ENCODE peak calls at places on chromosome X, in ten cellular contexts. A is CD8-positive, alpha-beta T cell; S is psoas muscle; B is A673; M is WERI-Rb-1; X is effector memory CD4-positive, alpha-beta T cell; V is colonic mucosa; G is mammary epithelial cell; E is cardiac muscle cell; C is CD8-positive, alpha-beta memory T cell. F is an unnamed sample. For H3K36me3, the result is how much of the 10 kb centered on the place peaks cover.

GRCh38 chrX:15143825-15144121 is 126.1 kb downstream of the ASB9 start:
- DNase-seq in B (no peak), M (no peak), X (no peak), C (no peak), S (no peak), G (no peak), E (no peak), V (no peak), A (no peak), F (no peak)

GRCh38 chrX:3134316-3134715 is 93.0 kb downstream of the ARSF start:
- DNase-seq in B (no peak), A (no peak), E (no peak), M (no peak), X (no peak), V (no peak), C (no peak), G (no peak), S (no peak), F (no peak)

GRCh38 chrX:107736781-107737531 is 38.6 kb downstream of the TSC22D3 start:
- DNase-seq in B (peak), C (no peak), E (no peak), S (no peak), V (no peak), X (no peak), A (no peak), M (no peak), G (no peak), F (no peak)

GRCh38 chrX:344371-344901 is 25.8 kb upstream of the GTPBP6 start:
- DNase-seq in B (no peak), A (no peak), X (no peak), G (no peak), C (no peak), E (no peak), S (no peak), M (peak), V (no peak), F (no peak)

GRCh38 chrX:110089656-110090404 is 86.9 kb downstream of the TMEM164 start:
- DNase-seq in V (no peak), B (no peak), C (no peak), A (no peak), E (peak), G (no peak), S (no peak), M (no peak), X (no peak), F (peak)

GRCh38 chrX:68978211-68978780 is 149.5 kb downstream of the EFNB1 start:
- DNase-seq in A (no peak), B (no peak), E (peak), G (no peak), M (no peak), S (no peak), C (no peak), X (no peak), V (no peak), F (no peak)

GRCh38 chrX:139025822-139026221 is 314.3 kb upstream of the FGF13 start:
- DNase-seq in C (no peak), E (no peak), G (peak), M (no peak), S (no peak), B (no peak), A (no peak), X (no peak), V (no peak), F (no peak)

GRCh38 chrX:42028113-42028512 is 104.8 kb upstream of the CASK start:
- DNase-seq in X (no peak), A (no peak), B (no peak), V (no peak), C (no peak), E (no peak), G (no peak), M (no peak), S (no peak), F (no peak)

GRCh38 chrX:112078606-112079005 is 4.0 kb downstream of the TRPC5 start:
- DNase-seq in A (no peak), G (no peak), V (no peak), C (no peak), B (no peak), X (no peak), M (no peak), S (no peak), E (no peak), F (no peak)

GRCh38 chrX:28347526-28347925 is 239.7 kb upstream of the IL1RAPL1 start:
- DNase-seq in X (no peak), E (no peak), G (no peak), A (no peak), V (no peak), B (no peak), M (no peak), S (no peak), C (no peak), F (no peak)

GRCh38 chrX:131728295-131729145 is 184.6 kb downstream of the OR13H1 start:
- DNase-seq in E (no peak), X (no peak), S (peak), M (peak), A (no peak), C (no peak), G (peak), B (peak), V (peak), F (no peak)

GRCh38 chrX:151759041-151759440 is 24.5 kb downstream of the CNGA2 start:
- DNase-seq in G (no peak), V (no peak), S (no peak), B (no peak), E (no peak), A (no peak), M (no peak), X (no peak), C (no peak), F (no peak)

GRCh38 chrX:78123190-78123589 is 16.3 kb downstream of the TAF9B start:
- DNase-seq in A (no peak), C (no peak), B (no peak), V (no peak), G (peak), S (no peak), E (no peak), X (no peak), M (no peak), F (no peak)

GRCh38 chrX:78118628-78119027 is 14.6 kb downstream of the PGK1 start:
- DNase-seq in E (no peak), G (no peak), A (no peak), V (no peak), M (no peak), S (no peak), C (no peak), B (no peak), X (no peak), F (no peak)

GRCh38 chrX:78116365-78116764 is 12.3 kb downstream of the PGK1 start:
- DNase-seq in A (no peak), B (no peak), S (no peak), G (no peak), X (no peak), V (no peak), E (no peak), M (no peak), C (no peak), F (no peak)

GRCh38 chrX:78124304-78124703 is 15.1 kb downstream of the TAF9B start:
- DNase-seq in C (no peak), S (no peak), G (no peak), A (no peak), X (no peak), V (no peak), E (peak), M (no peak), B (peak), F (no peak)

DNA sequence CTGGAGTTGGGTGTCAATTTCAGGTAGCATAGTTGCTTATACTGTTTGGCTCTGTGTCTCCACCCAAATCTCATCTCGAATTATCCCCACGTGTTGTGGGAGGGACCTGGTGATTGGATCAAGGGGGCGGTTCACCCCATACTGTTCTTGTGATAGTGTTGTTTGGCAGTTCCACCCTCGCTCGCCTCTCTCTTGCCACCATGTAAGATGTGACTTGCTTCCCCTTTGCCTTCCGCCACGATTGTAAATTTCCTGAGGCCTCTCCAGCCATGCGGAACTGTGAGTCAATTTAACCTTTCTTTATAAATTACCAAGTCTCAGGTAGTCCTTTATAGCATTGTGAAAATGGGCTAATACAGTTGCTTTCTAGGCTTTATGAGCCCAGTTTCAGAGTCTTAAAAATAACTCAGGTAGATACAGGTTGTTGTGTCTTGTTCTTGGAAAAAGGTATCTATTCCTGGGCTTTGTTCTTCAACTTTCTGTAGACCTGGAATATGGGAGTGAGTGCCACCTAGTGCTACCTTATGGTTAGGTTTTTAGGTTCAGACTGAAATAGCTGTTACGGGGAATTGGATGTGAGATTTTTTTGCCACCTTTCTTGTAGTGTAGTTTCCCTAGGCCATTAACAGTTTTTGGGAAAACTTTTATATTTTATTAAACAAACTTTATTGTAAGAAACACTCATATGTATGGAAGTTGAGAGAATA is 15.6 kb downstream of the PGK1 start:
- DNase-seq in A (no peak), E (no peak), M (no peak), X (no peak), S (no peak), B (no peak), C (no peak), V (no peak), G (no peak), F (no peak)
- H3K36me3 ChIP-seq in A (under half), E (half or more), M (under half), X (under half), S (under half), B (half or more), C (half or more), V (under half), G (half or more), F (under half)

GRCh38 chrX:52577464-52578173 is 60.8 kb upstream of the XAGE1B start:
- DNase-seq in M (no peak), G (no peak), A (no peak), X (no peak), B (no peak), V (peak), C (no peak), E (no peak), S (no peak), F (no peak)
- H3K27ac ChIP-seq in M (no peak), G (no peak), A (no peak), X (no peak), B (no peak), V (peak), C (no peak), E (no peak), S (no peak), F (no peak)

GRCh38 chrX:54995621-54996020 is 1.6 kb upstream of the PFKFB1 start:
- DNase-seq in S (no peak), B (no peak), M (no peak), E (no peak), G (no peak), X (no peak), V (no peak), C (no peak), A (no peak), F (no peak)
- H3K36me3 ChIP-seq in S (under half), B (under half), M (under half), E (under half), G (under half), X (under half), V (under half), C (under half), A (under half), F (under half)

GRCh38 chrX:37608156-37608555 is 36.7 kb downstream of the LANCL3 start:
- DNase-seq in X (no peak), C (no peak), V (no peak), G (no peak), B (no peak), S (no peak), M (no peak), A (no peak), E (no peak), F (no peak)

GRCh38 chrX:37609727-37610126 is 38.3 kb downstream of the LANCL3 start:
- DNase-seq in M (no peak), E (no peak), X (no peak), V (no peak), B (no peak), A (no peak), G (no peak), S (no peak), C (no peak), F (no peak)

GRCh38 chrX:37613898-37614297 is 42.4 kb downstream of the LANCL3 start:
- DNase-seq in G (no peak), M (no peak), C (no peak), A (no peak), S (no peak), B (no peak), X (no peak), V (no peak), E (no peak), F (no peak)
- H3K27ac ChIP-seq in G (no peak), M (no peak), C (no peak), A (no peak), S (no peak), B (no peak), X (no peak), V (no peak), E (no peak), F (no peak)

DNA sequence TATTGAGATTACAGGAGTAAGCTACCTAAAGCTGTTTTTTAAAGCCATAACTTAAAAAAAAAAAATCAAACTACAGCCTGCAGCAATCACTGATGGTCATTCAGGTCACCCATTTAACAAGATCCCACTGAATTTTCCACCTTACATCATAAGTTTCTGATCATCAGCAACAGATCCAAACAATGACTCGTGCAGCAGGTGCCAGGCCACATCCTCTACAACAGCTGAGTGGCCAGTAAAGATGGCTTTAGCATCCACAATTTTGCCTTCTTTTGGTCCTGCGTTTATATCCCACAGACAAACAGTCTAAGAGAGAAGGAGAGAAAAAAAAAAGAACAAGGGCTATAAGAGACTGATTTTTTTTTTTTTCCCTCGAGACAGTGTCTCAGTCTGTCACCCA is 16.6 kb downstream of the RBBP7 start:
- DNase-seq in E (no peak), G (no peak), X (no peak), C (no peak), A (no peak), B (no peak), V (no peak), M (no peak), S (no peak), F (peak)
- H3K36me3 ChIP-seq in E (half or more), G (under half), X (under half), C (under half), A (under half), B (half or more), V (under half), M (half or more), S (under half), F (half or more)

GRCh38 chrX:103212749-103213457 is 2.0 kb upstream of the BEX4 start:
- DNase-seq in B (no peak), S (no peak), G (no peak), M (no peak), C (no peak), E (no peak), A (no peak), V (peak), X (no peak), F (no peak)

GRCh38 chrX:103215037-103215767 is at the start of gene BEX4:
- DNase-seq in X (peak), A (peak), B (peak), E (peak), S (peak), C (peak), V (peak), M (peak), G (peak), F (peak)

GRCh38 chrX:103220511-103221406 is 5.9 kb downstream of the BEX4 start:
- DNase-seq in G (no peak), B (no peak), V (no peak), X (no peak), M (no peak), E (no peak), C (no peak), S (no peak), A (no peak), F (no peak)

GRCh38 chrX:103211012-103211715 is 3.7 kb upstream of the BEX4 start:
- DNase-seq in E (peak), S (no peak), A (peak), M (peak), C (peak), B (peak), V (peak), G (peak), X (peak), F (peak)

GRCh38 chrX:103215768-103216085 is 819 bp downstream of the BEX4 start:
- DNase-seq in A (no peak), S (no peak), X (no peak), M (no peak), G (no peak), V (no peak), E (peak), B (peak), C (no peak), F (peak)
- H3K27ac ChIP-seq in A (peak), S (peak), X (no peak), M (no peak), G (no peak), V (no peak), E (peak), B (peak), C (peak), F (peak)

GRCh38 chrX:153963546-153963945 is 8.1 kb downstream of the HCFC1 start:
- DNase-seq in X (no peak), E (no peak), B (no peak), G (no peak), C (no peak), M (no peak), A (no peak), S (no peak), V (no peak), F (no peak)

GRCh38 chrX:153961292-153961691 is 10.3 kb downstream of the HCFC1 start:
- DNase-seq in V (no peak), C (no peak), X (no peak), M (no peak), S (no peak), A (no peak), E (no peak), G (no peak), B (no peak), F (no peak)

GRCh38 chrX:153966283-153966688 is 5.3 kb downstream of the HCFC1 start:
- DNase-seq in V (no peak), A (no peak), M (no peak), X (no peak), E (no peak), B (no peak), S (peak), C (no peak), G (no peak), F (no peak)

GRCh38 chrX:153966841-153967535 is 4.6 kb downstream of the HCFC1 start:
- DNase-seq in G (no peak), M (no peak), X (no peak), E (no peak), V (no peak), C (peak), B (no peak), S (no peak), A (no peak), F (no peak)

DNA sequence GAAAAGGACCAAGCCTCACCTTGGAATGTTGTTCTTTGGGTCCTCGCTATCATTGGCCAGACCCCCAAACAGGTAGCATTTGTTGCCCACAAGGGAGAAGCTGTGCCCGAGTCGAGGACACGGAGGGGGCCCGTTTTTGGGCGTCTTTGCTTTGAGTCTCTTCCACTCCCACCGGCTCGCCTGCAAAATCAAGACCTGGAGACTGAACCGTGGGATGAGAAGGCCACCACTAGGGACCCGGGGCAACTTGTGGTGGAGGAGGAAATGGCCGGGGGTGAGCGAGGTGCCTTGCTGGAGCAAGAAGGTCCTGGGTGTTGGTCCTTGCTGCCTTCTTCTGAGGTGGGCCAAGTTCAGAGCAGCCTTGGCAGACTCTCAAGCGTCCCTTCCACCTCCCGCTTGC is 7.5 kb downstream of the HCFC1 start:
- DNase-seq in V (no peak), X (no peak), A (no peak), E (no peak), B (no peak), G (no peak), M (no peak), C (no peak), S (no peak), F (no peak)
- H3K36me3 ChIP-seq in V (under half), X (under half), A (under half), E (under half), B (under half), G (under half), M (half or more), C (under half), S (under half), F (under half)

GRCh38 chrX:149312936-149313432 is 192.1 kb downstream of the IDS start:
- DNase-seq in A (no peak), B (no peak), X (no peak), G (no peak), V (no peak), M (no peak), E (no peak), S (no peak), C (no peak), F (no peak)

GRCh38 chrX:149312097-149312496 is 193.0 kb downstream of the IDS start:
- DNase-seq in A (no peak), V (no peak), B (no peak), C (no peak), M (no peak), E (no peak), S (no peak), X (no peak), G (no peak), F (no peak)

DNA sequence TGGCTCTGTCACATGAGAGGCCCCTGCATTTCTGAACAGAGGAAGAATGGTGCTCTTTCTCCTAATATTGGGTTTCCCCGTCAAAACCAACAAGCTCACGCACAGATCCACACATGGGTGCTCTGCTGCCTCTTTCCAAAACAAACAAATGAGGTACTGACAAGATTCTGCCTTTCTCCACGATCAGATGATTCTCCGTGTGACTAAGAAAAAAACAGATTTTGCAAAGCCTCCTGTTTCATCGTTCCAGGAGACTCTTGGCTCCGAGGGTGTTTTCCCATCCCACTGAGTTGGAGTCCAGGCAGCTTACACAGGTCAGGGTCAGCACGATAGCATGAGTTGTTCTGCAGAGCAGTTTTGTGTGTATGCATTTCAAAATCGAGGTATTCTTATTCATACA is 191.1 kb downstream of the IDS start:
- DNase-seq in E (peak), S (no peak), X (no peak), G (peak), C (no peak), V (no peak), M (no peak), B (no peak), A (no peak), F (no peak)
- H3K27ac ChIP-seq in E (no peak), S (no peak), X (no peak), G (no peak), C (no peak), V (no peak), M (no peak), B (no peak), A (no peak), F (no peak)

DNA sequence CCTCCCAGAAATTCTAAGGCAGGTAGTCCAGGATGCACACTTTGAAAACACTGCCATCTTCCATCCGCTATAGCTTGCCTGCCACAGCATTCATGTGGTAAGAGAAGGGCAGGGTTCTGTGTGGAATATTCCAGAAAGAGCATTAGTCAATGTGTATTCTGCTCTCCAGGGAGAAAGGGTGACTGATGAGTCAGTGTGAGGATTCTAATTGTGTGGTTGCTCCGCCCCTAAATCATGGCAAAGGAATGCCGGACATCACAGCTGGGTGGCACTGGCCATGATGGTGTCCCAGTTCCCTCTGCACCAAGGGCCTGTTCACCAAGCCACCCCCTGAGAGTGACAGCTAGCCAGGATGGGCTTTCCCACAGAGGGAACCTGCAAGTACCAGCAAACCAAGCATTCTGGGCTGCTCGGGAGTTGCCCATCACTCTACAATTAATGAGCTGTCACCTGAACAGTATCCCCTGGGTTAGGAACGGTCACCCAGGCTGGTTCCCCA is 9.5 kb downstream of the IDS start:
- DNase-seq in A (no peak), C (no peak), G (peak), V (no peak), S (peak), E (peak), M (no peak), B (peak), X (no peak), F (peak)
- H3K36me3 ChIP-seq in A (under half), C (half or more), G (under half), V (under half), S (under half), E (under half), M (under half), B (under half), X (half or more), F (under half)

GRCh38 chrX:119467433-119467832 is 811 bp upstream of the SLC25A5 start:
- DNase-seq in B (no peak), G (no peak), M (no peak), S (no peak), A (no peak), C (no peak), E (no peak), V (no peak), X (no peak), F (no peak)
- H3K27ac ChIP-seq in B (no peak), G (no peak), M (no peak), S (peak), A (no peak), C (no peak), E (no peak), V (no peak), X (peak), F (no peak)